ENCODE peak calls at places on chromosome 5, in six cellular contexts. F is stimulated activated effector memory CD8-positive, alpha-beta T cell treated with anti-CD3 and anti-CD28 coated beads, Interleukin-12 subunit alpha, Interleukin-12 subunit beta, amount 100 ng/mL, for 72 hours; T is CD4-positive, CD25-positive, alpha-beta regulatory T cell; C is HCEC 1CT; Y is ELF-1; S is amniotic stem cell. E is an unnamed sample.

GRCh38 chr5:61330341-61330878 is 1.6 kb upstream of the ZSWIM6 start:
- DNase-seq in T (no peak), Y (peak; percentile 94), S (no peak), C (peak; percentile 49), F (no peak), E (peak; percentile 16)

GRCh38 chr5:1202026-1202797 is 817 bp downstream of the SLC6A19 start:
- DNase-seq in Y (no peak), F (no peak), S (no peak), T (no peak), C (no peak), E (no peak)

GRCh38 chr5:51018423-51018822 is 352.0 kb downstream of the PARP8 start:
- DNase-seq in C (no peak), S (no peak), Y (no peak), T (no peak), F (no peak), E (no peak)

GRCh38 chr5:146240951-146241350 is 37.5 kb downstream of the RBM27 start:
- DNase-seq in T (no peak), S (no peak), C (peak; percentile 16), F (no peak), Y (no peak), E (no peak)

GRCh38 chr5:111734013-111734412 is 23.0 kb downstream of the NREP start:
- DNase-seq in S (no peak), F (no peak), Y (no peak), C (peak; percentile 65), T (no peak), E (peak; percentile 32)

GRCh38 chr5:67146574-67146973 is 50.0 kb downstream of the CD180 start:
- DNase-seq in F (no peak), T (no peak), C (peak; percentile 17), Y (no peak), S (no peak), E (no peak)

GRCh38 chr5:104241051-104241450 is 678.5 kb upstream of the NUDT12 start:
- DNase-seq in C (no peak), Y (no peak), S (no peak), T (no peak), F (no peak), E (no peak)

GRCh38 chr5:131242728-131243255 is 21.1 kb upstream of the CDC42SE2 start:
- DNase-seq in T (no peak), F (no peak), S (peak; percentile 69), Y (no peak), C (peak; percentile 99), E (no peak)

GRCh38 chr5:56815657-56816545 is 552 bp downstream of the MAP3K1 start:
- DNase-seq in C (peak; percentile 42), F (peak; percentile 40), Y (peak; percentile 51), T (peak; percentile 48), S (peak; percentile 18), E (peak; percentile 78)

GRCh38 chr5:118520771-118521415 is 467.5 kb downstream of the DTWD2 start:
- DNase-seq in S (no peak), F (no peak), C (no peak), T (no peak), Y (no peak), E (no peak)

GRCh38 chr5:16866220-16866619 is 69.9 kb downstream of the MYO10 start:
- DNase-seq in T (no peak), Y (no peak), F (no peak), S (no peak), C (no peak), E (no peak)

GRCh38 chr5:67879619-67880357 is 335.8 kb upstream of the PIK3R1 start:
- DNase-seq in S (no peak), T (no peak), F (no peak), Y (no peak), C (no peak), E (no peak)

GRCh38 chr5:150176745-150177485 is 10.3 kb downstream of the CDX1 start:
- DNase-seq in F (no peak), S (no peak), C (no peak), Y (no peak), T (no peak), E (no peak)

GRCh38 chr5:143713331-143714032 is 98.5 kb upstream of the HMHB1 start:
- DNase-seq in C (no peak), T (no peak), S (no peak), F (no peak), Y (no peak), E (no peak)

GRCh38 chr5:171629221-171630005 is 156.2 kb upstream of the SMIM23 start:
- DNase-seq in C (peak; percentile 13), F (no peak), T (no peak), Y (no peak), S (no peak), E (no peak)

GRCh38 chr5:16855475-16855874 is 80.6 kb downstream of the MYO10 start:
- DNase-seq in C (no peak), F (no peak), T (no peak), S (no peak), Y (peak; percentile 60), E (no peak)

GRCh38 chr5:10577371-10578291 is 13.8 kb downstream of the ANKRD33B start:
- DNase-seq in F (no peak), T (no peak), S (no peak), Y (no peak), C (no peak), E (no peak)

GRCh38 chr5:160293901-160294561 is 18.3 kb downstream of the CCNJL start:
- DNase-seq in C (no peak), Y (peak; percentile 49), F (no peak), S (no peak), T (no peak), E (no peak)

GRCh38 chr5:118126159-118126558 is 862.2 kb downstream of the DTWD2 start:
- DNase-seq in C (peak; percentile 16), T (no peak), Y (no peak), S (no peak), F (no peak), E (no peak)

GRCh38 chr5:56327810-56328209 is 94.7 kb upstream of the ANKRD55 start:
- DNase-seq in F (peak; percentile 34), C (no peak), T (peak; percentile 45), Y (no peak), S (no peak), E (peak; percentile 90)

GRCh38 chr5:30928966-30929365 is 264.5 kb upstream of the CDH6 start:
- DNase-seq in Y (no peak), C (no peak), F (no peak), S (no peak), T (no peak), E (no peak)

GRCh38 chr5:118611332-118611945 is 376.9 kb downstream of the DTWD2 start:
- DNase-seq in T (no peak), C (peak; percentile 28), F (no peak), S (no peak), Y (peak; percentile 29), E (no peak)

GRCh38 chr5:116754556-116754955 is 179.9 kb upstream of the SEMA6A start:
- DNase-seq in T (no peak), Y (no peak), F (no peak), S (no peak), C (no peak), E (no peak)

GRCh38 chr5:885529-885928 is 7.1 kb downstream of the BRD9 start:
- DNase-seq in S (no peak), C (no peak), T (no peak), Y (no peak), F (no peak), E (no peak)

GRCh38 chr5:135272311-135272805 is 126.7 kb downstream of the MACROH2A1 start:
- DNase-seq in S (no peak), T (no peak), C (no peak), Y (no peak), F (no peak), E (no peak)

GRCh38 chr5:59136575-59136974 is 553.7 kb downstream of the RAB3C start:
- DNase-seq in S (no peak), C (no peak), F (no peak), Y (no peak), T (no peak), E (no peak)

E was measured in stimulated activated naive CD8-positive, alpha-beta T cell treated with anti-CD3 and anti-CD28 coated beads, Interleukin-15, amount 100 ng/mL, for 72 hours.